ENCODE peak calls at places on chromosomes 1 and 21, in nine cellular contexts. W is endothelial cell of umbilical vein, Q is stomach, T is right cardiac atrium, D is heart left ventricle, M is fibroblast of lung, C is right atrium auricular region, K is adrenal gland, L is lower lobe of right lung. N is an unnamed sample. For H3K9me3, the result is how much of the 10 kb centered on the place peaks cover.

GRCh38 chr21:44299458-44300261 is at the start of gene PFKL:
- DNase-seq in Q (peak), C (no peak), T (peak), L (peak), K (peak), D (peak), W (peak), M (peak), N (peak)

GRCh38 chr1:4107291-4107690 is 207.2 kb upstream of the C1orf174 start:
- DNase-seq in T (no peak), K (no peak), L (no peak), C (no peak), W (no peak), M (no peak), D (no peak), Q (no peak), N (no peak)

GRCh38 chr1:24692351-24692980 is 49.4 kb downstream of the SRRM1 start:
- DNase-seq in C (no peak), W (no peak), M (no peak), L (no peak), Q (no peak), T (no peak), D (no peak), K (no peak), N (no peak)

GRCh38 chr1:222071313-222071886 is 329.5 kb upstream of the DUSP10 start:
- DNase-seq in C (no peak), K (no peak), Q (no peak), T (no peak), L (no peak), M (peak), W (no peak), D (no peak), N (no peak)

GRCh38 chr1:201140941-201141260 is 13.4 kb downstream of the TMEM9 start:
- DNase-seq in T (no peak), C (no peak), L (no peak), K (no peak), M (no peak), D (no peak), Q (no peak), W (no peak), N (no peak)

GRCh38 chr1:59730759-59731478 is 83.8 kb upstream of the HOOK1 start:
- DNase-seq in L (no peak), D (peak), T (peak), W (peak), Q (peak), K (peak), M (peak), C (peak), N (no peak)

GRCh38 chr1:182054698-182055326 is 6.7 kb downstream of the ZNF648 start:
- DNase-seq in Q (no peak), C (no peak), T (no peak), K (peak), D (no peak), M (peak), W (peak), L (no peak), N (peak)

GRCh38 chr1:10168912-10169514 is 41.4 kb upstream of the KIF1B start:
- DNase-seq in C (no peak), D (no peak), L (no peak), W (no peak), T (no peak), Q (no peak), K (no peak), M (no peak), N (no peak)

GRCh38 chr1:183685112-183685713 is 32.1 kb upstream of the APOBEC4 start:
- DNase-seq in T (no peak), K (peak), W (peak), C (no peak), L (no peak), M (peak), D (no peak), Q (peak), N (no peak)

GRCh38 chr1:210213335-210213734 is 19.3 kb upstream of the SERTAD4 start:
- DNase-seq in W (no peak), D (no peak), C (no peak), M (no peak), L (no peak), K (no peak), Q (no peak), T (no peak), N (no peak)

GRCh38 chr1:8858888-8859706 is 19.4 kb downstream of the ENO1 start:
- DNase-seq in W (peak), D (no peak), C (peak), Q (peak), L (no peak), M (peak), K (peak), T (no peak), N (no peak)

GRCh38 chr1:79322511-79323027 is 316.0 kb upstream of the ADGRL4 start:
- DNase-seq in D (no peak), W (no peak), M (no peak), L (no peak), C (no peak), K (no peak), T (no peak), Q (no peak), N (no peak)

GRCh38 chr1:44289530-44289929 is 65.5 kb downstream of the ERI3 start:
- DNase-seq in C (no peak), M (no peak), K (no peak), L (no peak), D (no peak), T (no peak), W (no peak), Q (no peak), N (no peak)

GRCh38 chr1:160366731-160367515 is at the start of gene NHLH1:
- DNase-seq in M (no peak), K (no peak), C (peak), L (no peak), Q (no peak), T (no peak), D (no peak), W (no peak), N (no peak)

GRCh38 chr1:202162418-202163280 is 2.2 kb upstream of the PTPN7 start:
- DNase-seq in W (no peak), M (no peak), C (no peak), Q (no peak), K (peak), L (no peak), D (no peak), T (peak), N (no peak)

GRCh38 chr1:30083800-30084464 is 639.5 kb downstream of the MATN1 start:
- DNase-seq in M (peak), T (peak), K (no peak), L (no peak), Q (no peak), W (peak), D (no peak), C (no peak), N (no peak)

GRCh38 chr1:25771246-25772114 is 28.5 kb upstream of the SELENON start:
- DNase-seq in W (no peak), T (peak), D (peak), L (peak), C (no peak), Q (peak), M (no peak), K (peak), N (no peak)

GRCh38 chr1:235502601-235503332 is 1.5 kb downstream of the B3GALNT2 start:
- DNase-seq in W (peak), Q (no peak), C (no peak), T (no peak), K (no peak), L (no peak), D (no peak), M (peak), N (no peak)

GRCh38 chr1:157932082-157932481 is 61.4 kb upstream of the KIRREL1 start:
- DNase-seq in D (no peak), W (no peak), T (no peak), Q (no peak), C (no peak), L (no peak), K (no peak), M (peak), N (no peak)

GRCh38 chr21:33071878-33072306 is 2.0 kb downstream of the OLIG1 start:
- DNase-seq in M (peak), T (no peak), W (peak), C (no peak), D (no peak), L (no peak), Q (no peak), K (no peak), N (peak)

GRCh38 chr1:227003163-227003562 is 63.1 kb downstream of the COQ8A start:
- DNase-seq in M (no peak), D (no peak), T (no peak), C (no peak), K (no peak), L (no peak), W (no peak), Q (no peak), N (no peak)

GRCh38 chr1:93331412-93331811 is 14.3 kb upstream of the DR1 start:
- DNase-seq in T (no peak), C (no peak), W (no peak), L (no peak), K (no peak), M (no peak), D (no peak), Q (no peak), N (no peak)

GRCh38 chr1:112332751-112333150 is 63.3 kb upstream of the CTTNBP2NL start:
- DNase-seq in D (no peak), C (no peak), M (no peak), Q (no peak), W (no peak), T (no peak), K (no peak), L (no peak), N (no peak)

GRCh38 chr1:53526451-53527101 is 67.4 kb downstream of the DMRTB1 start:
- DNase-seq in W (no peak), K (peak), T (peak), D (peak), M (peak), C (peak), Q (peak), L (peak), N (no peak)

GRCh38 chr1:201538618-201539551 is at the start of gene NAV1:
- DNase-seq in W (peak), Q (peak), M (peak), C (peak), L (peak), T (peak), K (peak), D (peak), N (no peak)

GRCh38 chr1:98792123-98792522 is 130.6 kb downstream of the SNX7 start:
- DNase-seq in W (no peak), M (peak), K (no peak), Q (no peak), L (no peak), D (no peak), T (no peak), C (no peak), N (no peak)

GRCh38 chr1:187053876-187054275 is 225.1 kb downstream of the PLA2G4A start:
- DNase-seq in Q (no peak), D (no peak), C (no peak), M (no peak), W (no peak), K (no peak), T (no peak), L (no peak), N (no peak)

GRCh38 chr1:6899141-6899540 is 113.9 kb downstream of the CAMTA1 start:
- DNase-seq in W (no peak), M (peak), D (no peak), C (no peak), Q (no peak), T (no peak), L (no peak), K (no peak), N (no peak)

GRCh38 chr21:43644609-43645008 is 14.7 kb downstream of the HSF2BP start:
- DNase-seq in K (peak), M (peak), C (peak), D (no peak), Q (no peak), T (peak), W (peak), L (no peak), N (no peak)

GRCh38 chr1:203063287-203063686 is 22.5 kb downstream of the MYOG start:
- DNase-seq in L (no peak), C (no peak), T (no peak), Q (no peak), W (no peak), D (no peak), K (no peak), M (no peak), N (no peak)

GRCh38 chr1:78237364-78237916 is 191.7 kb downstream of the GIPC2 start:
- DNase-seq in W (no peak), Q (peak), D (no peak), K (no peak), C (no peak), M (no peak), T (no peak), L (peak), N (no peak)

GRCh38 chr1:150235436-150235851 is 468 bp downstream of the ANP32E start:
- DNase-seq in C (no peak), W (peak), M (no peak), D (no peak), K (peak), Q (no peak), T (no peak), L (no peak), N (no peak)

GRCh38 chr21:45442276-45442675 is 37.3 kb downstream of the COL18A1 start:
- DNase-seq in Q (no peak), L (no peak), D (peak), C (no peak), T (peak), K (no peak), W (no peak), M (no peak), N (no peak)

GRCh38 chr1:12617901-12618660 is at the start of gene DHRS3:
- DNase-seq in M (peak), T (peak), D (peak), C (peak), W (peak), K (peak), L (peak), Q (peak), N (peak)

GRCh38 chr1:12620931-12621330 is 2.9 kb upstream of the DHRS3 start:
- DNase-seq in M (no peak), T (no peak), K (no peak), D (no peak), C (no peak), L (no peak), W (no peak), Q (no peak), N (no peak)

GRCh38 chr1:12618661-12619395 is 818 bp upstream of the DHRS3 start:
- DNase-seq in L (peak), W (peak), K (peak), C (peak), M (peak), D (peak), T (peak), Q (peak), N (peak)

GRCh38 chr1:12620142-12620865 is 2.3 kb upstream of the DHRS3 start:
- DNase-seq in C (no peak), L (no peak), Q (no peak), M (no peak), W (no peak), D (no peak), T (no peak), K (no peak), N (peak)

DNA sequence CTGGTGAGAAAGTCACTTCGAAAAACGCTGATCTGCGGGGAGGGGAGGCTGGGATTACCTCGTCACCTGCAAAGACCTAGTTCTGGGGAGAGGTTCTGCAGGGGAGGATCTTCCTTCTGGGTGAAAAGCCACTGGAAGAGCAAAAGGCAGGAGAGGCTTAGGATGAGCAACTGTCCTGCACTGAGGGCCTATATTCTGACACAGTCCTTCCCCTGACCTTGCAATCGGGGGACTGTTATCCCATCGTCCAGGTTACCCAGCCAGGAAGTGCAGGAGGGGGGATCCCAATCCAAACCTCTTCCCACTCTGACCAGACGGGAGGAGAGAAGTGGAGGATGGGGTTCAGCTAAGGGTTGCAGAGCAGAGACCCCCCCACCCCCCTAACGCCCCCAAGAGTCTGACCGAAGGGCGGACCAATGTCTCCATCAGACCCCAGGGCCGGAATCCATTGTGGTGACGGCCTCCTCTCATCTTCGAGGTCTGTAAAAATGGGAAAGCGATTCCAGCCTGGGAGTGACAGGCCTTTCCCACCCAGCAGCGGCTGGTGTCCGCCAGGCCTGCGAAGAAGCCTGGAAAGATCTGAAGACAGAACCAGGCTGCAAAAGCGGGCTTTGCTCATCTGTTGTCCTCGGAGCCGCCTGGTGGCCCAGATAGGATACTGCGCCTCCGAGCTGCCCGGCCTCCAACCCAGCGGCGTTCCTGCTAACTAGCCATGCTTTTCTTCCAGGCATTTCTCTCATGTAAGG is 1.6 kb upstream of the DHRS3 start:
- DNase-seq in C (peak), D (peak), M (peak), W (peak), T (peak), L (peak), K (peak), Q (peak), N (peak)
- H3K4me3 ChIP-seq in C (peak), D (peak), M (peak), W (peak), T (peak), L (peak), K (peak), Q (peak), N (peak)

GRCh38 chr1:168161459-168161858 is 17.3 kb upstream of the TIPRL start:
- DNase-seq in M (no peak), Q (no peak), W (no peak), T (no peak), L (no peak), D (no peak), C (no peak), K (no peak), N (no peak)
- H3K9me3 ChIP-seq in M (under half), Q (under half), W (under half), T (under half), L (under half), D (under half), C (under half), K (under half), N (under half)

DNA sequence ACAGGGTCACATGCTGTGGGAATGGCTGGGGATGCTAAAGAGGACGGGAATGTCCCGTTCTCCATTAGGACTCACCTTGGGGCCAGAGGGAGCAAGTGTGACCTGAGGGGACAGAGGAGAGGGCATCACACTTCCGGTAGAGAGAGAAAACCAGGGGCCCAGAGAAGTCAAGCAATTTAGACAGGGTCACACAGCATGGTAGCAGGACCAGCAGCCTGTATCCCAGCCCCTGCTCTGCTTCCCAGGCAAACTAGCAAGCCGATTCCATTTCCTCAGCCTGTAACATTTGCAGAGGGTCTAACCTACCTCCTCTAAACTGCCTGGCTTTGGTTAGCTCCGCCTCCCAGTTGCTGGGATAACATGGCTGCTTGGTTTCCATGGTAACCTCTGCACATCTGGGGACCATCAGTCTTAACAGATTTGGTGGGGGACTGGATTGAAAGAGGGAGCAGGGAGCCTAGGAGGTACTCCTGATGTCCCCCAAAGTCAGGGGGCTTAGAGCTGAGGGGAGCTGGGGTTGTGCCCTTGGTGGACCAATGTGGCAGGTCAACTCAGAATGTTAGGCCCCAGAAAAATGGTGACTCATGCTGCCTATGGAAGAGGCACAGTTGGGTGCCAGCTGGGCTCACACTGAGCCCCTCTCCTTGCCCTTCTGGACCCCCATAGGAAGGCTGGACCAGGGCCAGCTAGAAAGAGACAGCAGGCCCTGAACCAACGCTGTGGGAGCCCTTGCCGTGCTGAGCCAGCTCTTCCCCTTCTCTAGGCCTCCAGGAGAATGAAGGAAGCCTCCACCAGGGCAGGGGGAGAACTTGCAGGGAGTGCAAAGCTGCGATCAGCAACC is 9.5 kb downstream of the COL16A1 start:
- DNase-seq in W (no peak), Q (no peak), C (no peak), M (no peak), D (no peak), T (no peak), K (no peak), L (no peak), N (no peak)
- H3K27ac ChIP-seq in W (no peak), Q (no peak), C (no peak), M (no peak), D (no peak), T (no peak), K (no peak), L (no peak), N (no peak)

GRCh38 chr1:156704166-156704711 is 1.1 kb downstream of the CRABP2 start:
- DNase-seq in D (peak), K (no peak), M (no peak), L (no peak), W (no peak), Q (no peak), T (no peak), C (no peak), N (no peak)
- H3K4me3 ChIP-seq in D (no peak), K (no peak), M (peak), L (no peak), W (no peak), Q (no peak), T (no peak), C (no peak), N (no peak)

GRCh38 chr1:197799271-197799670 is 24.0 kb upstream of the DENND1B start:
- DNase-seq in Q (no peak), C (no peak), L (no peak), M (peak), T (no peak), W (no peak), D (no peak), K (no peak), N (no peak)

GRCh38 chr1:197801111-197801482 is 25.8 kb upstream of the DENND1B start:
- DNase-seq in Q (no peak), W (no peak), C (no peak), L (no peak), M (no peak), T (no peak), D (no peak), K (no peak), N (no peak)

GRCh38 chr1:197800379-197801110 is 25.3 kb upstream of the DENND1B start:
- DNase-seq in Q (no peak), D (no peak), W (no peak), T (no peak), K (no peak), C (no peak), L (no peak), M (no peak), N (no peak)

GRCh38 chr1:197798492-197798891 is 23.2 kb upstream of the DENND1B start:
- DNase-seq in D (no peak), C (no peak), K (no peak), L (no peak), T (no peak), Q (no peak), M (no peak), W (no peak), N (no peak)

DNA sequence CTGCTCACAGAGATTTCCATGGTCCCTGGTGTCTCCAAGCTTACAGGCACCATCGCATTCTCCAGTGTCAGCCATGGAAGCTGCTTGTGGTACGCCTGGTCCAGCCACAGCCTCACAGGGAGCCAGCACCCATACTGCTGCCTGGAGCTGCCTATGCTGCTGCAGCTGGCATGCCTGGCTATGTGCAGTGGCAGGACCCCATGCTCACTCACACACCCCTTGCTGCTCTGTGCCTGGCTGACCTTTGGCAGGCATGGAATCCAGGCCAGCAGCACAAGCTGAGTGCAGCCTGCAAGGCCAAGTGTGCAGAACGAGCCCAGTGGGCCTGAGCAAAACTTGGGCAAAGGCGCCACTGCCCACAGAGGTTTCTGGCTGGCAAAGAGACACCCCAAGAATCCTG is 26.4 kb upstream of the DENND1B start:
- DNase-seq in T (no peak), C (no peak), W (no peak), K (no peak), L (no peak), Q (no peak), M (no peak), D (no peak), N (no peak)
- H3K9me3 ChIP-seq in T (under half), C (under half), W (under half), K (under half), L (under half), Q (under half), M (under half), D (under half), N (under half)